ENCODE peak calls at places on chromosomes 11 and 22, in five cellular contexts. I is astrocyte of the spinal cord, O is BJ, X is fibroblast of lung, P is body of pancreas. R is an unnamed sample.

GRCh38 chr11:120801801-120802689 is 221.9 kb upstream of the TBCEL start:
- DNase-seq in I (peak; percentile 54), O (no peak), X (peak; percentile 45), P (peak; percentile 63), R (peak; percentile 31)

GRCh38 chr11:111941963-111942362 is 4.8 kb downstream of the DIXDC1 start:
- DNase-seq in I (peak; percentile 19), O (no peak), X (no peak), P (no peak), R (no peak)

GRCh38 chr11:121895919-121896318 is 220.1 kb downstream of the BLID start:
- DNase-seq in I (peak; percentile 19), O (peak; percentile 77), X (peak; percentile 79), P (no peak), R (no peak)

GRCh38 chr11:128343134-128343514 is 244.2 kb downstream of the ETS1 start:
- DNase-seq in I (no peak), O (no peak), X (no peak), P (no peak), R (no peak)

GRCh38 chr22:38239101-38239761 is 33.6 kb downstream of the TMEM184B start:
- DNase-seq in I (peak; percentile 83), O (peak; percentile 82), X (peak; percentile 95), P (no peak), R (no peak)

GRCh38 chr22:24059121-24059520 is 48.0 kb downstream of the CABIN1 start:
- DNase-seq in I (peak; percentile 91), O (peak; percentile 94), X (peak; percentile 99), P (no peak), R (peak; percentile 94)

GRCh38 chr22:50112151-50113118 is 22.6 kb downstream of the MOV10L1 start:
- DNase-seq in I (peak; percentile 77), O (no peak), X (peak; percentile 90), P (no peak), R (no peak)

GRCh38 chr11:62921201-62921572 is at the start of gene CHRM1:
- DNase-seq in I (no peak), O (no peak), X (no peak), P (peak; percentile 48), R (no peak)

GRCh38 chr11:81869337-81870065 is 864.2 kb downstream of the FAM181B start:
- DNase-seq in I (peak; percentile 48), O (no peak), X (peak; percentile 20), P (no peak), R (peak; percentile 79)

GRCh38 chr11:111947143-111947542 is 10.0 kb downstream of the DIXDC1 start:
- DNase-seq in I (no peak), O (no peak), X (no peak), P (no peak), R (no peak)

GRCh38 chr11:14059491-14059890 is 97.0 kb downstream of the SPON1 start:
- DNase-seq in I (no peak), O (no peak), X (no peak), P (no peak), R (no peak)

GRCh38 chr11:112051768-112052167 is 22.0 kb downstream of the PIH1D2 start:
- DNase-seq in I (no peak), O (no peak), X (no peak), P (no peak), R (no peak)

GRCh38 chr11:65436412-65437032 is 13.9 kb downstream of the NEAT1 start:
- DNase-seq in I (peak; percentile 53), O (no peak), X (no peak), P (no peak), R (no peak)

GRCh38 chr22:18031670-18032454 is 7.5 kb upstream of the MICAL3 start:
- DNase-seq in I (peak; percentile 93), O (peak; percentile 68), X (peak; percentile 96), P (peak; percentile 38), R (peak; percentile 78)

GRCh38 chr11:103936059-103936458 is 100.4 kb upstream of the DDI1 start:
- DNase-seq in I (no peak), O (no peak), X (peak; percentile 54), P (no peak), R (no peak)

GRCh38 chr22:23325183-23325582 is 144.9 kb downstream of the BCR start:
- DNase-seq in I (no peak), O (no peak), X (no peak), P (no peak), R (no peak)

GRCh38 chr22:24091551-24092420 is 80.7 kb downstream of the CABIN1 start:
- DNase-seq in I (no peak), O (no peak), X (no peak), P (no peak), R (no peak)

GRCh38 chr11:106925245-106925644 is 93.0 kb downstream of the GUCY1A2 start:
- DNase-seq in I (peak; percentile 14), O (peak; percentile 41), X (peak; percentile 31), P (no peak), R (peak; percentile 5)

GRCh38 chr11:48017105-48017874 is 36.9 kb downstream of the PTPRJ start:
- DNase-seq in I (no peak), O (no peak), X (no peak), P (no peak), R (no peak)

GRCh38 chr11:66857234-66857926 is 516 bp downstream of the LRFN4 start:
- DNase-seq in I (no peak), O (no peak), X (peak; percentile 16), P (no peak), R (no peak)

GRCh38 chr11:59174664-59175033 is 2.7 kb downstream of the DTX4 start:
- DNase-seq in I (no peak), O (no peak), X (peak; percentile 39), P (no peak), R (no peak)

GRCh38 chr22:44664149-44664548 is 37.9 kb upstream of the PRR5 start:
- DNase-seq in I (peak; percentile 18), O (no peak), X (peak; percentile 20), P (no peak), R (no peak)

GRCh38 chr11:57648791-57649735 is 649 bp downstream of the YPEL4 start:
- DNase-seq in I (no peak), O (no peak), X (peak; percentile 28), P (no peak), R (no peak)

GRCh38 chr11:26950260-26950719 is 43.6 kb upstream of the FIBIN start:
- DNase-seq in I (peak; percentile 71), O (no peak), X (peak; percentile 88), P (no peak), R (no peak)

GRCh38 chr11:34327804-34328631 is 29.8 kb downstream of the ABTB2 start:
- DNase-seq in I (no peak), O (no peak), X (no peak), P (no peak), R (no peak)

GRCh38 chr11:72358461-72359405 is 75.6 kb downstream of the CLPB start:
- DNase-seq in I (no peak), O (no peak), X (no peak), P (no peak), R (no peak)

GRCh38 chr22:50247748-50248147 is 2.9 kb upstream of the TUBGCP6 start:
- DNase-seq in I (peak; percentile 56), O (no peak), X (peak; percentile 67), P (peak; percentile 50), R (no peak)

GRCh38 chr11:120151536-120151935 is 13.6 kb upstream of the TRIM29 start:
- DNase-seq in I (peak; percentile 44), O (no peak), X (peak; percentile 90), P (no peak), R (no peak)

GRCh38 chr11:102079625-102080024 is 30.6 kb upstream of the YAP1 start:
- DNase-seq in I (no peak), O (no peak), X (no peak), P (no peak), R (no peak)

GRCh38 chr11:16958833-16959232 is 55.4 kb downstream of the PLEKHA7 start:
- DNase-seq in I (no peak), O (no peak), X (no peak), P (no peak), R (no peak)

GRCh38 chr11:65851083-65851579 is 6.8 kb downstream of the CFL1 start:
- DNase-seq in I (no peak), O (no peak), X (no peak), P (no peak), R (no peak)

GRCh38 chr11:69044111-69045013 is 4.4 kb upstream of the TPCN2 start:
- DNase-seq in I (peak; percentile 77), O (peak; percentile 66), X (peak; percentile 67), P (peak; percentile 68), R (peak; percentile 81)

GRCh38 chr22:29820941-29821789 is 16.9 kb downstream of the ASCC2 start:
- DNase-seq in I (peak; percentile 83), O (peak; percentile 23), X (peak; percentile 98), P (peak; percentile 60), R (peak; percentile 37)

GRCh38 chr22:36365020-36365411 is 22.8 kb downstream of the MYH9 start:
- DNase-seq in I (peak; percentile 97), O (peak; percentile 66), X (peak; percentile 98), P (no peak), R (peak; percentile 65)
- H3K4me3 ChIP-seq in I (no peak overlapping the region), O (no peak overlapping the region), X (no peak overlapping the region), P (no peak overlapping the region), R (no peak overlapping the region)

DNA sequence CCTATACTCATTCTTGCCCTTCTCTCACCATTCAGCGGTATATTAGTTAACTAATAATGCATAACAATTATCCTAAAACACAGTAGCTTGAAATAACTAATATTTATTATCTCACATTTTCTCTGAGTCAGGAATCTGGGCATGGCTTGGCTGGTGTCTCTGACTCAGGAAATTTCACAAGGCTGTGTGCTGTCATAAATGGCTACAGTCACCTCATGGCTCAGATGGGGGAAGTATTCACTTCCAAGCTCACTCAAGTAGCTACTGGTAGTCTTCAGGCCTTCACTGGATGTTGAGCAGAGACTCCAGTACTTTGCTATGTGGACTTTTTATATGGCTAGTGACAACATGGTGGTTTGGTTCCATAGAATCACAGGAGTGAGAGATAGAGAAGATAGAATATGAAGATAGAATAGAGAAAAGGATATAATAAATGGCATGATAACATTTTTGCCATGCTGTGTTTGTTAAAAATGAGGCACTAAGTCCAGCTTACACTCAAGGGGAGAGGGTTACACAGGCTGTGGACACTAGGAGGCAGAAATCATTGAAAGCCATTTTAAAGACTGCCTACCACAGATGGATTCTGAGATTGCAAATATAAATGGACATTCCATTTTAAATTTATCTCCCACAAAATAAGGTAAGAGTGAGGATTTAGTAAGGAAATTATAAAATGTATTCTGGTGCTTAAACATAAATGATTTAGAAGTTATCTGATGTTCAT is 997.8 kb upstream of the CHORDC1 start:
- DNase-seq in I (peak; percentile 29), O (no peak), X (peak; percentile 42), P (no peak), R (no peak)
- TF ChIP-seq CTCF in I (no peak), O (no peak), X (peak; percentile 5), P (no peak), R (no peak)

DNA sequence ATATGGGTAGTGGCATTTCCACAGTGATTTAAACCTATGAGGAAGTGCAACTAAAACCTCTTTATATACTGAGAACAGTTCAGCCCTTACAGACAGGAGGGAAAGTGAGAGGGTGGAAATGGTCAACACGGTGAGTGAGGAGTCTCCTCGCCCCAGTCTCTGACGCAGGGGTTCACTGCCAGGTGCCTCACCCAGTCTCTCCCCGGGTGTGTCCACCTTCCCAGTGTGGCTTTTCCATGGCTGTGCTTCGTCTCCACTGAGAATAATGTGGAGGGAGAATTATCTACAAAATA is 116.6 kb upstream of the TOP3B start:
- DNase-seq in I (no peak), O (no peak), X (no peak), P (no peak), R (no peak)
- H3K4me3 ChIP-seq in I (no peak overlapping the region), O (no peak overlapping the region), X (no peak overlapping the region), P (no peak overlapping the region), R (no peak overlapping the region)

DNA sequence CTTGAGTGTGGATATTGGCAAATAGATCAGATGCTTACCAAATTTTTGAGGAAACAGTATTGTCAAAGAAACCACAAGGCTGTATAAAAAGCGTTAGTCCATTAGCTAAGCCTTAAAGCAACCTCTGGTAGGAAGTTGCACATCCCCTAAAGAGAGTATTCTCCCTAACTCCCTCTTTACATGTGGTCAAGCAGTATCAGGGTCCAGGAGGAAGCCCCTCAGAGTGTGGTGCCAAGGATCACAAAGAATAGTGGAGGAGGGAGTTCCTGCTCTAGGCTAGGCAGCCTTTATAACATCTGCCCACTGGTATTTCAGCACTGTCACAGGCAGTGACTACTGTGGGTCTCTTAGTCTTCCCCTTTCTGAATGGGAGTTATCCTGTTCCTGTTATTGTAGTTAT is 18.8 kb upstream of the AMPD3 start:
- DNase-seq in I (no peak), O (no peak), X (no peak), P (no peak), R (no peak)
- TF ChIP-seq CTCF in I (no peak), O (no peak), X (no peak), P (no peak), R (no peak)

R was measured in astrocyte of the cerebellum.